ENCODE peak calls at places on chromosome 9, in five cellular contexts. One of them, this sample, is unnamed.

GRCh38 chr9:75505654-75506053 is 384.8 kb upstream of the PCSK5 start:
- DNase-seq in LoVo: no peak
- DNase-seq in CD4-positive, alpha-beta memory T cell: no peak
- DNase-seq in T-helper 9 cell: no peak
- DNase-seq in D341Med: no peak
- DNase-seq in this sample: no peak

GRCh38 chr9:76962732-76963131 is 56.7 kb upstream of the FOXB2 start:
- DNase-seq in LoVo: no peak
- DNase-seq in CD4-positive, alpha-beta memory T cell: no peak
- DNase-seq in T-helper 9 cell: no peak
- DNase-seq in D341Med: no peak
- DNase-seq in this sample: no peak

GRCh38 chr9:69180670-69181069 is 6.6 kb downstream of the TJP2 start:
- DNase-seq in LoVo: peak; percentile 89
- DNase-seq in CD4-positive, alpha-beta memory T cell: peak; percentile 26
- DNase-seq in T-helper 9 cell: no peak
- DNase-seq in D341Med: no peak
- DNase-seq in this sample: peak; percentile 76

GRCh38 chr9:81108391-81108790 is 581.0 kb downstream of the TLE1 start:
- DNase-seq in LoVo: no peak
- DNase-seq in CD4-positive, alpha-beta memory T cell: no peak
- DNase-seq in T-helper 9 cell: no peak
- DNase-seq in D341Med: no peak
- DNase-seq in this sample: no peak

GRCh38 chr9:137891588-137892423 is 14.2 kb downstream of the CACNA1B start:
- DNase-seq in LoVo: no peak
- DNase-seq in CD4-positive, alpha-beta memory T cell: no peak
- DNase-seq in T-helper 9 cell: no peak
- DNase-seq in D341Med: peak; percentile 24
- DNase-seq in this sample: no peak

GRCh38 chr9:133715866-133716563 is 22.1 kb downstream of the SARDH start:
- DNase-seq in LoVo: no peak
- DNase-seq in CD4-positive, alpha-beta memory T cell: no peak
- DNase-seq in T-helper 9 cell: no peak
- DNase-seq in D341Med: no peak
- DNase-seq in this sample: no peak

GRCh38 chr9:35518212-35518917 is 28.5 kb downstream of the RUSC2 start:
- DNase-seq in LoVo: peak; percentile 85
- DNase-seq in CD4-positive, alpha-beta memory T cell: no peak
- DNase-seq in T-helper 9 cell: no peak
- DNase-seq in D341Med: no peak
- DNase-seq in this sample: no peak

GRCh38 chr9:126421567-126422428 is 95.2 kb downstream of the MVB12B start:
- DNase-seq in LoVo: no peak
- DNase-seq in CD4-positive, alpha-beta memory T cell: no peak
- DNase-seq in T-helper 9 cell: no peak
- DNase-seq in D341Med: no peak
- DNase-seq in this sample: no peak

GRCh38 chr9:134723491-134723890 is 81.9 kb downstream of the COL5A1 start:
- DNase-seq in LoVo: no peak
- DNase-seq in CD4-positive, alpha-beta memory T cell: no peak
- DNase-seq in T-helper 9 cell: no peak
- DNase-seq in D341Med: no peak
- DNase-seq in this sample: no peak

GRCh38 chr9:77402286-77402685 is 225.0 kb downstream of the VPS13A start:
- DNase-seq in LoVo: no peak
- DNase-seq in CD4-positive, alpha-beta memory T cell: no peak
- DNase-seq in T-helper 9 cell: no peak
- DNase-seq in D341Med: no peak
- DNase-seq in this sample: no peak

GRCh38 chr9:124040186-124040920 is 28.8 kb downstream of the LHX2 start:
- DNase-seq in LoVo: no peak
- DNase-seq in CD4-positive, alpha-beta memory T cell: no peak
- DNase-seq in T-helper 9 cell: no peak
- DNase-seq in D341Med: no peak
- DNase-seq in this sample: no peak

GRCh38 chr9:14326264-14326826 is 12.4 kb upstream of the NFIB start:
- DNase-seq in LoVo: no peak
- DNase-seq in CD4-positive, alpha-beta memory T cell: no peak
- DNase-seq in T-helper 9 cell: no peak
- DNase-seq in D341Med: no peak
- DNase-seq in this sample: no peak

GRCh38 chr9:120368799-120369198 is 211.2 kb downstream of the CDK5RAP2 start:
- DNase-seq in LoVo: no peak
- DNase-seq in CD4-positive, alpha-beta memory T cell: no peak
- DNase-seq in T-helper 9 cell: no peak
- DNase-seq in D341Med: no peak
- DNase-seq in this sample: no peak

GRCh38 chr9:90815183-90815943 is 13.7 kb downstream of the SYK start:
- DNase-seq in LoVo: no peak
- DNase-seq in CD4-positive, alpha-beta memory T cell: no peak
- DNase-seq in T-helper 9 cell: no peak
- DNase-seq in D341Med: no peak
- DNase-seq in this sample: no peak

GRCh38 chr9:131641618-131642495 is 96.5 kb downstream of the PRRT1B start:
- DNase-seq in LoVo: no peak
- DNase-seq in CD4-positive, alpha-beta memory T cell: no peak
- DNase-seq in T-helper 9 cell: no peak
- DNase-seq in D341Med: no peak
- DNase-seq in this sample: peak; percentile 71

GRCh38 chr9:91724609-91725505 is 225.2 kb downstream of the ROR2 start:
- DNase-seq in LoVo: no peak
- DNase-seq in CD4-positive, alpha-beta memory T cell: no peak
- DNase-seq in T-helper 9 cell: no peak
- DNase-seq in D341Med: no peak
- DNase-seq in this sample: no peak

GRCh38 chr9:68932458-68932857 is 81.5 kb downstream of the PRKACG start:
- DNase-seq in LoVo: no peak
- DNase-seq in CD4-positive, alpha-beta memory T cell: no peak
- DNase-seq in T-helper 9 cell: no peak
- DNase-seq in D341Med: no peak
- DNase-seq in this sample: no peak

GRCh38 chr9:112352209-112352608 is 18.8 kb upstream of the PTBP3 start:
- DNase-seq in LoVo: no peak
- DNase-seq in CD4-positive, alpha-beta memory T cell: no peak
- DNase-seq in T-helper 9 cell: no peak
- DNase-seq in D341Med: no peak
- DNase-seq in this sample: no peak

GRCh38 chr9:88011005-88011766 is 36.9 kb upstream of the CDK20 start:
- DNase-seq in LoVo: no peak
- DNase-seq in CD4-positive, alpha-beta memory T cell: no peak
- DNase-seq in T-helper 9 cell: no peak
- DNase-seq in D341Med: no peak
- DNase-seq in this sample: no peak

GRCh38 chr9:5144217-5144616 is 41.2 kb downstream of the INSL6 start:
- DNase-seq in LoVo: no peak
- DNase-seq in CD4-positive, alpha-beta memory T cell: no peak
- DNase-seq in T-helper 9 cell: no peak
- DNase-seq in D341Med: no peak
- DNase-seq in this sample: no peak

GRCh38 chr9:92501671-92502393 is 19.5 kb upstream of the ASPN start:
- DNase-seq in LoVo: peak; percentile 19
- DNase-seq in CD4-positive, alpha-beta memory T cell: no peak
- DNase-seq in T-helper 9 cell: no peak
- DNase-seq in D341Med: peak; percentile 52
- DNase-seq in this sample: peak; percentile 73

GRCh38 chr9:21969011-21969935 is 24.9 kb downstream of the CDKN2A start:
- DNase-seq in LoVo: no peak
- DNase-seq in CD4-positive, alpha-beta memory T cell: no peak
- DNase-seq in T-helper 9 cell: no peak
- DNase-seq in D341Med: no peak
- DNase-seq in this sample: no peak

GRCh38 chr9:24900179-24900578 is 354.5 kb upstream of the IZUMO3 start:
- DNase-seq in LoVo: no peak
- DNase-seq in CD4-positive, alpha-beta memory T cell: no peak
- DNase-seq in T-helper 9 cell: no peak
- DNase-seq in D341Med: no peak
- DNase-seq in this sample: no peak

GRCh38 chr9:124894741-124895170 is 32.8 kb downstream of the ARPC5L start:
- DNase-seq in LoVo: no peak
- DNase-seq in CD4-positive, alpha-beta memory T cell: peak; percentile 55
- DNase-seq in T-helper 9 cell: no peak
- DNase-seq in D341Med: peak; percentile 52
- DNase-seq in this sample: peak; percentile 13

GRCh38 chr9:21455320-21455719 is 15.1 kb downstream of the IFNA1 start:
- DNase-seq in LoVo: peak; percentile 44
- DNase-seq in CD4-positive, alpha-beta memory T cell: peak; percentile 45
- DNase-seq in T-helper 9 cell: no peak
- DNase-seq in D341Med: peak; percentile 65
- DNase-seq in this sample: peak; percentile 24

GRCh38 chr9:82332774-82333152 is 344.2 kb downstream of the SPATA31D1 start:
- DNase-seq in LoVo: no peak
- DNase-seq in CD4-positive, alpha-beta memory T cell: no peak
- DNase-seq in T-helper 9 cell: no peak
- DNase-seq in D341Med: no peak
- DNase-seq in this sample: no peak

GRCh38 chr9:97349400-97349799 is 41.9 kb downstream of the CCDC180 start:
- DNase-seq in LoVo: no peak
- DNase-seq in CD4-positive, alpha-beta memory T cell: no peak
- DNase-seq in T-helper 9 cell: no peak
- DNase-seq in D341Med: no peak
- DNase-seq in this sample: no peak

GRCh38 chr9:83430681-83431080 is 107.5 kb downstream of the FRMD3 start:
- DNase-seq in LoVo: no peak
- DNase-seq in CD4-positive, alpha-beta memory T cell: no peak
- DNase-seq in T-helper 9 cell: no peak
- DNase-seq in D341Med: no peak
- DNase-seq in this sample: no peak

GRCh38 chr9:132244582-132245455 is 83.0 kb downstream of the NTNG2 start:
- DNase-seq in LoVo: no peak
- DNase-seq in CD4-positive, alpha-beta memory T cell: no peak
- DNase-seq in T-helper 9 cell: no peak
- DNase-seq in D341Med: no peak
- DNase-seq in this sample: no peak

GRCh38 chr9:85522459-85523092 is 219.2 kb downstream of the AGTPBP1 start:
- DNase-seq in LoVo: no peak
- DNase-seq in CD4-positive, alpha-beta memory T cell: no peak
- DNase-seq in T-helper 9 cell: no peak
- DNase-seq in D341Med: no peak
- DNase-seq in this sample: no peak

GRCh38 chr9:98078895-98079294 is 22.4 kb downstream of the NANS start:
- DNase-seq in LoVo: no peak
- DNase-seq in CD4-positive, alpha-beta memory T cell: no peak
- DNase-seq in T-helper 9 cell: no peak
- DNase-seq in D341Med: no peak
- DNase-seq in this sample: no peak

GRCh38 chr9:34437006-34437925 is 21.1 kb downstream of the FAM219A start:
- DNase-seq in LoVo: peak; percentile 43
- DNase-seq in CD4-positive, alpha-beta memory T cell: peak; percentile 67
- DNase-seq in T-helper 9 cell: peak; percentile 37
- DNase-seq in D341Med: peak; percentile 73
- DNase-seq in this sample: peak; percentile 79

GRCh38 chr9:125829743-125830142 is 82.6 kb downstream of the PBX3 start:
- DNase-seq in LoVo: no peak
- DNase-seq in CD4-positive, alpha-beta memory T cell: peak; percentile 58
- DNase-seq in T-helper 9 cell: peak; percentile 28
- DNase-seq in D341Med: no peak
- DNase-seq in this sample: peak; percentile 61

GRCh38 chr9:17528859-17529258 is 50.0 kb upstream of the SH3GL2 start:
- DNase-seq in LoVo: peak; percentile 11
- DNase-seq in CD4-positive, alpha-beta memory T cell: no peak
- DNase-seq in T-helper 9 cell: no peak
- DNase-seq in D341Med: no peak
- DNase-seq in this sample: no peak

GRCh38 chr9:96136992-96137665 is 164.8 kb downstream of the HSD17B3 start:
- DNase-seq in LoVo: peak; percentile 6
- DNase-seq in CD4-positive, alpha-beta memory T cell: no peak
- DNase-seq in T-helper 9 cell: no peak
- DNase-seq in D341Med: no peak
- DNase-seq in this sample: peak; percentile 80

GRCh38 chr9:107869111-107869510 is 379.5 kb upstream of the KLF4 start:
- DNase-seq in LoVo: no peak
- DNase-seq in CD4-positive, alpha-beta memory T cell: no peak
- DNase-seq in T-helper 9 cell: no peak
- DNase-seq in D341Med: no peak
- DNase-seq in this sample: no peak

GRCh38 chr9:19269582-19269981 is 39.1 kb downstream of the DENND4C start:
- DNase-seq in LoVo: no peak
- DNase-seq in CD4-positive, alpha-beta memory T cell: no peak
- DNase-seq in T-helper 9 cell: no peak
- DNase-seq in D341Med: no peak
- DNase-seq in this sample: no peak

GRCh38 chr9:124795881-124796415 is 19.0 kb downstream of the OLFML2A start:
- DNase-seq in LoVo: no peak
- DNase-seq in CD4-positive, alpha-beta memory T cell: no peak
- DNase-seq in T-helper 9 cell: no peak
- DNase-seq in D341Med: no peak
- DNase-seq in this sample: no peak

This sample was measured in small intestine.